ENCODE peak calls at places on chromosomes 3 and 15, in nine cellular contexts. R, U, Z, K, X, H, W, I and C are unnamed samples.

GRCh38 chr3:62940763-62941632 is 65.8 kb upstream of the CADPS start:
- DNase-seq in H (no peak), Z (no peak), R (no peak), X (peak; percentile 59), W (no peak), K (no peak), U (no peak), I (peak; percentile 1), C (peak; percentile 18)

GRCh38 chr15:60966316-60966715 is 262.8 kb downstream of the RORA start:
- DNase-seq in U (no peak), H (no peak), I (peak; percentile 69), W (no peak), R (peak; percentile 38), Z (no peak), K (no peak), X (no peak), C (peak; percentile 59)

GRCh38 chr3:129576514-129577345 is 29.7 kb downstream of the PLXND1 start:
- DNase-seq in K (peak; percentile 8), H (no peak), U (no peak), R (no peak), Z (no peak), I (no peak), W (no peak), X (no peak), C (no peak)

GRCh38 chr15:75720787-75721461 is 8.3 kb upstream of the CSPG4 start:
- DNase-seq in R (peak; percentile 76), W (no peak), U (no peak), K (peak; percentile 16), I (no peak), H (no peak), X (peak; percentile 8), Z (peak; percentile 74), C (no peak)

GRCh38 chr3:47398218-47398617 is 17.4 kb downstream of the PTPN23 start:
- DNase-seq in R (no peak), K (no peak), I (peak; percentile 81), Z (no peak), U (no peak), W (no peak), X (no peak), H (no peak), C (no peak)

GRCh38 chr15:49674370-49674769 is 53.5 kb downstream of the DTWD1 start:
- DNase-seq in R (peak; percentile 7), X (no peak), U (no peak), H (no peak), I (peak; percentile 7), K (no peak), Z (no peak), W (no peak), C (peak; percentile 9)

GRCh38 chr15:28262438-28262837 is 59.5 kb downstream of the HERC2 start:
- DNase-seq in H (no peak), U (no peak), X (no peak), W (no peak), Z (no peak), K (no peak), R (no peak), I (no peak), C (no peak)

GRCh38 chr3:17932372-17932771 is 189.9 kb upstream of the TBC1D5 start:
- DNase-seq in X (no peak), R (no peak), K (no peak), W (no peak), H (no peak), Z (no peak), I (no peak), U (no peak), C (no peak)

GRCh38 chr3:51436998-51437639 is 46.0 kb downstream of the RBM15B start:
- DNase-seq in R (peak; percentile 17), H (no peak), K (no peak), I (no peak), W (no peak), U (no peak), X (no peak), Z (no peak), C (peak; percentile 8)

GRCh38 chr3:51982838-51983577 is at the start of gene ACY1:
- DNase-seq in Z (peak; percentile 66), X (peak; percentile 38), W (peak; percentile 55), K (peak; percentile 72), R (peak; percentile 81), I (peak; percentile 81), H (no peak), U (peak; percentile 86), C (peak; percentile 87)

GRCh38 chr3:31624054-31624709 is 91.5 kb downstream of the STT3B start:
- DNase-seq in W (no peak), X (no peak), R (no peak), K (no peak), I (no peak), H (no peak), U (no peak), Z (no peak), C (no peak)

GRCh38 chr3:134354612-134355275 is 19.5 kb downstream of the AMOTL2 start:
- DNase-seq in I (no peak), K (no peak), H (no peak), U (no peak), R (no peak), W (no peak), Z (no peak), X (no peak), C (peak; percentile 23)

GRCh38 chr3:179037361-179037760 is 34.2 kb downstream of the ZMAT3 start:
- DNase-seq in R (peak; percentile 93), K (peak; percentile 59), X (no peak), U (no peak), Z (peak; percentile 51), I (peak; percentile 70), H (peak; percentile 16), W (no peak), C (peak; percentile 99)

GRCh38 chr3:169266351-169266750 is 397.2 kb downstream of the MECOM start:
- DNase-seq in U (no peak), H (no peak), K (no peak), R (no peak), I (no peak), Z (no peak), X (no peak), W (no peak), C (no peak)

GRCh38 chr15:68025860-68026424 is 28.2 kb upstream of the PIAS1 start:
- DNase-seq in X (no peak), K (no peak), Z (no peak), W (no peak), R (peak; percentile 46), H (no peak), I (peak; percentile 37), U (peak; percentile 7), C (no peak)

GRCh38 chr3:49351521-49352011 is 6.6 kb downstream of the GPX1 start:
- DNase-seq in Z (no peak), H (no peak), W (no peak), X (no peak), K (no peak), U (no peak), R (peak; percentile 75), I (peak; percentile 94), C (peak; percentile 81)

GRCh38 chr15:79007066-79007465 is 62.2 kb upstream of the CTSH start:
- DNase-seq in X (no peak), Z (no peak), H (no peak), R (no peak), W (no peak), U (no peak), K (no peak), I (peak; percentile 50), C (no peak)

GRCh38 chr15:51382787-51383186 is 41.3 kb downstream of the GLDN start:
- DNase-seq in K (no peak), Z (no peak), I (peak; percentile 53), X (no peak), H (no peak), U (no peak), W (no peak), R (peak; percentile 47), C (peak; percentile 43)